ENCODE peak calls at places on chromosomes 12 and 14, in five cellular contexts. One of them, this sample, is unnamed.

GRCh38 chr12:122420471-122421262 is 1.8 kb downstream of the CLIP1 start:
- DNase-seq in IMR-90: no peak
- DNase-seq in suprapubic skin: peak; percentile 46
- DNase-seq in gastrocnemius medialis: no peak
- DNase-seq in aorta: peak; percentile 62
- DNase-seq in this sample: no peak

GRCh38 chr14:104145826-104146642 is 7.6 kb downstream of the KIF26A start:
- DNase-seq in IMR-90: no peak
- DNase-seq in suprapubic skin: peak; percentile 57
- DNase-seq in gastrocnemius medialis: no peak
- DNase-seq in aorta: peak; percentile 66
- DNase-seq in this sample: peak; percentile 62

GRCh38 chr12:54024581-54024980 is 3.7 kb upstream of the HOXC6 start:
- DNase-seq in IMR-90: no peak
- DNase-seq in suprapubic skin: no peak
- DNase-seq in gastrocnemius medialis: no peak
- DNase-seq in aorta: no peak
- DNase-seq in this sample: no peak

GRCh38 chr12:132657004-132657727 is 30.0 kb downstream of the POLE start:
- DNase-seq in IMR-90: no peak
- DNase-seq in suprapubic skin: no peak
- DNase-seq in gastrocnemius medialis: no peak
- DNase-seq in aorta: peak; percentile 9
- DNase-seq in this sample: peak; percentile 53

GRCh38 chr14:91316761-91317160 is 72.3 kb upstream of the GPR68 start:
- DNase-seq in IMR-90: no peak
- DNase-seq in suprapubic skin: no peak
- DNase-seq in gastrocnemius medialis: no peak
- DNase-seq in aorta: no peak
- DNase-seq in this sample: no peak

GRCh38 chr14:100159107-100159864 is at the start of gene DEGS2:
- DNase-seq in IMR-90: no peak
- DNase-seq in suprapubic skin: no peak
- DNase-seq in gastrocnemius medialis: no peak
- DNase-seq in aorta: no peak
- DNase-seq in this sample: no peak

GRCh38 chr12:39920647-39921046 is 185.2 kb downstream of the SLC2A13 start:
- DNase-seq in IMR-90: no peak
- DNase-seq in suprapubic skin: no peak
- DNase-seq in gastrocnemius medialis: no peak
- DNase-seq in aorta: no peak
- DNase-seq in this sample: no peak

GRCh38 chr14:20328705-20329104 is 4.4 kb downstream of the CCNB1IP1 start:
- DNase-seq in IMR-90: no peak
- DNase-seq in suprapubic skin: no peak
- DNase-seq in gastrocnemius medialis: no peak
- DNase-seq in aorta: no peak
- DNase-seq in this sample: no peak

GRCh38 chr14:105090493-105091334 is 25.5 kb upstream of the GPR132 start:
- DNase-seq in IMR-90: peak; percentile 62
- DNase-seq in suprapubic skin: peak; percentile 89
- DNase-seq in gastrocnemius medialis: peak; percentile 45
- DNase-seq in aorta: peak; percentile 95
- DNase-seq in this sample: peak; percentile 90

GRCh38 chr12:109760031-109760929 is 46.7 kb downstream of the FAM222A start:
- DNase-seq in IMR-90: no peak
- DNase-seq in suprapubic skin: peak; percentile 61
- DNase-seq in gastrocnemius medialis: no peak
- DNase-seq in aorta: peak; percentile 66
- DNase-seq in this sample: peak; percentile 56

GRCh38 chr12:82486524-82487235 is 128.4 kb downstream of the METTL25 start:
- DNase-seq in IMR-90: peak; percentile 28
- DNase-seq in suprapubic skin: no peak
- DNase-seq in gastrocnemius medialis: no peak
- DNase-seq in aorta: no peak
- DNase-seq in this sample: no peak

GRCh38 chr12:77999074-77999715 is 168.5 kb downstream of the NAV3 start:
- DNase-seq in IMR-90: no peak
- DNase-seq in suprapubic skin: no peak
- DNase-seq in gastrocnemius medialis: no peak
- DNase-seq in aorta: no peak
- DNase-seq in this sample: no peak
- H3K27ac ChIP-seq in IMR-90: no peak overlapping the region
- H3K27ac ChIP-seq in suprapubic skin: no peak overlapping the region
- H3K27ac ChIP-seq in gastrocnemius medialis: no peak overlapping the region
- H3K27ac ChIP-seq in aorta: no peak overlapping the region
- H3K27ac ChIP-seq in this sample: no peak overlapping the region

DNA sequence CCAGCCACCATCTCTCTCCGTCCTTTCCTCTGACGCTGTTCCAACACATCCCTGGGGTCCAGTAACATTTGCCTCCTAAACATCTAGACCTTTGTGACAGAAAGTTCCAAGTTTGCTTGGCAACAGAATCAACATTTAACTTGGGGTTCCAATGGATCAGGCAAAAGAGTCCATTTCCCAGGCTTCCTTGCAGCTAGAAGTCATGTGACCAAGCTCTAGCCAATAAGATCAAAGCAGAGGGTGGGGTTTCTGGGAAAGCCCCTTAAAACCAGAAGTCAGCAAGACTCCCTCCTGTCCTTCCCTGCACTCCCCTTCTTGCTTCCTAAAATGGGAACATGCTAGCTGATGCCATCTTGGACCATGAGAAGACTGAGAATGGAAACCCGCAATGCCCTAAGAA is 14.7 kb downstream of the FOXN3 start:
- DNase-seq in IMR-90: no peak
- DNase-seq in suprapubic skin: peak; percentile 1
- DNase-seq in gastrocnemius medialis: no peak
- DNase-seq in aorta: no peak
- DNase-seq in this sample: no peak
- H3K4me1 ChIP-seq in IMR-90: peaks cover 9% of the 10 kb centered on the region
- H3K4me1 ChIP-seq in suprapubic skin: peaks cover 21% of the 10 kb centered on the region
- H3K4me1 ChIP-seq in gastrocnemius medialis: peaks cover 56% of the 10 kb centered on the region
- H3K4me1 ChIP-seq in aorta: peaks cover 3% of the 10 kb centered on the region
- H3K4me1 ChIP-seq in this sample: peaks cover 94% of the 10 kb centered on the region

GRCh38 chr12:57517187-57517586 is 3.1 kb downstream of the DDIT3 start:
- DNase-seq in IMR-90: peak; percentile 72
- DNase-seq in suprapubic skin: no peak
- DNase-seq in gastrocnemius medialis: peak; percentile 29
- DNase-seq in aorta: no peak
- DNase-seq in this sample: no peak

GRCh38 chr12:57516617-57517153 is 3.6 kb downstream of the DDIT3 start:
- DNase-seq in IMR-90: no peak
- DNase-seq in suprapubic skin: no peak
- DNase-seq in gastrocnemius medialis: no peak
- DNase-seq in aorta: no peak
- DNase-seq in this sample: no peak

GRCh38 chr12:57514720-57515467 is 5.4 kb downstream of the DDIT3 start:
- DNase-seq in IMR-90: no peak
- DNase-seq in suprapubic skin: no peak
- DNase-seq in gastrocnemius medialis: no peak
- DNase-seq in aorta: no peak
- DNase-seq in this sample: no peak

GRCh38 chr12:57515934-57516541 is 4.3 kb downstream of the DDIT3 start:
- DNase-seq in IMR-90: peak; percentile 23
- DNase-seq in suprapubic skin: no peak
- DNase-seq in gastrocnemius medialis: no peak
- DNase-seq in aorta: no peak
- DNase-seq in this sample: no peak

DNA sequence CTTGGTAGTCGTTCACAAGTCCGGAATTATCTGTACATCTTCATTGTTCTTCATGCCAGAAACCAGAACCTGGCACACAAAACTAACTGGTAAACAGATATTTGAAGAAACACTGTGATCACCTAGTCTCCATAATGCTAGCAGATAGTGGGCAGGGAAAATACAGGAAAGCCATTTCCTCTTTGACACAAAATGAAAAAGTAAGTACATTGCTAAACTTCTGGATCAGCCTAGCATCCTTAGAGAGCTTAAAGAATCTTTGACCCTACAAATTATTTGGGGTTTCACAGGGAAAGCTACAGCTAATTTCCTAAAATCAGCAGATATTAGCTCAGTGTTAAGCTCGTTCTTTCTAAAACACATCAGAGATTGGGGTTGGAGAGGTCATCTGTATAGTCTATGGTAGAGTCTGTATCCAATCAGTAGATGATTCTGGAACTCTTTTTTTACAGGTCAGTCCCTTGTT is 4.8 kb downstream of the DDIT3 start:
- DNase-seq in IMR-90: no peak
- DNase-seq in suprapubic skin: no peak
- DNase-seq in gastrocnemius medialis: no peak
- DNase-seq in aorta: no peak
- DNase-seq in this sample: no peak
- H3K36me3 ChIP-seq in IMR-90: peaks cover 70% of the 10 kb centered on the region
- H3K36me3 ChIP-seq in suprapubic skin: peaks cover 68% of the 10 kb centered on the region
- H3K36me3 ChIP-seq in gastrocnemius medialis: peaks cover 6% of the 10 kb centered on the region
- H3K36me3 ChIP-seq in aorta: peaks cover 19% of the 10 kb centered on the region
- H3K36me3 ChIP-seq in this sample: peaks cover 70% of the 10 kb centered on the region

GRCh38 chr12:46401703-46402102 is 29.1 kb upstream of the SLC38A2 start:
- DNase-seq in IMR-90: peak; percentile 58
- DNase-seq in suprapubic skin: no peak
- DNase-seq in gastrocnemius medialis: no peak
- DNase-seq in aorta: peak; percentile 74
- DNase-seq in this sample: peak; percentile 53
- H3K27ac ChIP-seq in IMR-90: peak overlapping the region; percentile 90
- H3K27ac ChIP-seq in suprapubic skin: peak overlapping the region; percentile 39
- H3K27ac ChIP-seq in gastrocnemius medialis: peak overlapping the region; percentile 56
- H3K27ac ChIP-seq in aorta: no peak overlapping the region
- H3K27ac ChIP-seq in this sample: peak overlapping the region; percentile 51

DNA sequence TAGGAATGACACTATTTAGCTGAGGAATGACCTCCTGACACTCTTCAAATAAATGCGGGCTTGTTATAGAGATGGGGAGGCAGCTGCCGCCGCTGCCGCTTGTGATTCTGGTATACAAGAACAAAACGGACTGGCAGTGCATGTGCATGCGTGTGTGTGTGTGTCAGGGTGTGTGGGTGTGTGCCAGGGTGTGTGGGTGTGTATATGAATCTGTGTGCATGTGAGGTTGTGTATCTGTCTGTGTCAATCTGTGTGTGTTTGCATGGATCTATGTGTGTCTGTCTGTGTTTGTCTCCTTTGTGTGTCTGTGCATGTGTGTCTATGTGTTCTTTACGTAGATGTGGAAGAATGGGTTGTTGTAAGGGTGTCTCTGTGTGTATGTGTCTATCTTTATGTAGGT is 26.0 kb upstream of the LHX5 start:
- DNase-seq in IMR-90: no peak
- DNase-seq in suprapubic skin: no peak
- DNase-seq in gastrocnemius medialis: no peak
- DNase-seq in aorta: no peak
- DNase-seq in this sample: no peak
- H3K4me1 ChIP-seq in IMR-90: no peaks in the 10 kb centered on the region
- H3K4me1 ChIP-seq in suprapubic skin: no peaks in the 10 kb centered on the region
- H3K4me1 ChIP-seq in gastrocnemius medialis: no peaks in the 10 kb centered on the region
- H3K4me1 ChIP-seq in aorta: no peaks in the 10 kb centered on the region
- H3K4me1 ChIP-seq in this sample: no peaks in the 10 kb centered on the region

GRCh38 chr14:102039157-102039556 is 47.7 kb downstream of the HSP90AA1 start:
- DNase-seq in IMR-90: no peak
- DNase-seq in suprapubic skin: no peak
- DNase-seq in gastrocnemius medialis: no peak
- DNase-seq in aorta: no peak
- DNase-seq in this sample: no peak

GRCh38 chr14:102033241-102033640 is 53.6 kb downstream of the HSP90AA1 start:
- DNase-seq in IMR-90: no peak
- DNase-seq in suprapubic skin: no peak
- DNase-seq in gastrocnemius medialis: no peak
- DNase-seq in aorta: no peak
- DNase-seq in this sample: no peak

GRCh38 chr14:102029956-102030355 is 56.9 kb downstream of the HSP90AA1 start:
- DNase-seq in IMR-90: peak; percentile 90
- DNase-seq in suprapubic skin: no peak
- DNase-seq in gastrocnemius medialis: no peak
- DNase-seq in aorta: no peak
- DNase-seq in this sample: no peak

GRCh38 chr14:102035914-102036313 is 50.9 kb downstream of the HSP90AA1 start:
- DNase-seq in IMR-90: no peak
- DNase-seq in suprapubic skin: no peak
- DNase-seq in gastrocnemius medialis: no peak
- DNase-seq in aorta: no peak
- DNase-seq in this sample: no peak

DNA sequence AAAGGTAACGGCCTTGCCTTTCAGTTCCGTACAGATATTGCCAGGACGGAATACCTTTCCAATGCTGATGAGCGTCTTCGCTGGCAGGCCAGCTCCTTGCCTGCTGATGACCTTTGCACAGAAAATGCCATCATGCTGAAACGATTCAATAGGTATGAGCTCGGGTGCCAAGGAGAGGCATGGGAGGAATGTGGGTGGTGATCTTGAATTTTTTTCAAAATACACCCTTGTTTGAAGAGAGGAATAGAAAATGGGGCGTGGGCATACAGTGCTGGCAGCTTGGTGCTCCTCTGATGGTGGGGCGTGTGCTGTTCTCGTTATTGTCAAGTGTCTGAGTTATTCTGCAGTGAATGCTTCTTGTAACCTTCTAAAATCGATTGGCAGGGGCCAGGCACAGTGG is 52.5 kb downstream of the HSP90AA1 start:
- DNase-seq in IMR-90: no peak
- DNase-seq in suprapubic skin: no peak
- DNase-seq in gastrocnemius medialis: no peak
- DNase-seq in aorta: no peak
- DNase-seq in this sample: no peak
- H3K36me3 ChIP-seq in IMR-90: peaks cover 72% of the 10 kb centered on the region
- H3K36me3 ChIP-seq in suprapubic skin: peaks cover 100% of the 10 kb centered on the region
- H3K36me3 ChIP-seq in gastrocnemius medialis: no peaks in the 10 kb centered on the region
- H3K36me3 ChIP-seq in aorta: peaks cover 22% of the 10 kb centered on the region
- H3K36me3 ChIP-seq in this sample: peaks cover 98% of the 10 kb centered on the region

GRCh38 chr14:93984987-93985410 is 8.6 kb upstream of the ASB2 start:
- DNase-seq in IMR-90: peak; percentile 91
- DNase-seq in suprapubic skin: no peak
- DNase-seq in gastrocnemius medialis: peak; percentile 87
- DNase-seq in aorta: no peak
- DNase-seq in this sample: peak; percentile 38
- H3K27ac ChIP-seq in IMR-90: no peak overlapping the region
- H3K27ac ChIP-seq in suprapubic skin: no peak overlapping the region
- H3K27ac ChIP-seq in gastrocnemius medialis: peak overlapping the region; percentile 97
- H3K27ac ChIP-seq in aorta: no peak overlapping the region
- H3K27ac ChIP-seq in this sample: peak overlapping the region; percentile 89

GRCh38 chr14:93009471-93010117 is 86.6 kb downstream of the CHGA start:
- DNase-seq in IMR-90: no peak
- DNase-seq in suprapubic skin: no peak
- DNase-seq in gastrocnemius medialis: peak; percentile 39
- DNase-seq in aorta: no peak
- DNase-seq in this sample: peak; percentile 27
- H3K4me1 ChIP-seq in IMR-90: peaks cover 6% of the 10 kb centered on the region
- H3K4me1 ChIP-seq in suprapubic skin: peaks cover 86% of the 10 kb centered on the region
- H3K4me1 ChIP-seq in gastrocnemius medialis: peaks cover 61% of the 10 kb centered on the region
- H3K4me1 ChIP-seq in aorta: peaks cover 1% of the 10 kb centered on the region
- H3K4me1 ChIP-seq in this sample: peaks cover 74% of the 10 kb centered on the region